ENCODE peak calls at places on chromosomes 16 and 17, in eight cellular contexts. R is endothelial cell, J is ascending aorta, Z is AG04449, U is stomach, Y is kidney, S is hepatocyte, G is MCF 10A. A is an unnamed sample.
A peak's percentile ranks its signal among the peaks of the same experiment; 100 is the strongest.

GRCh38 chr16:63581560-63581959 is 1540.3 kb downstream of the CDH11 start:
- DNase-seq in R (no peak), J (no peak), Z (no peak), U (no peak), Y (no peak), S (no peak), G (no peak), A (no peak)

GRCh38 chr17:81212365-81212764 is 10.4 kb downstream of the CEP131 start:
- DNase-seq in R (no peak), J (no peak), Z (no peak), U (no peak), Y (no peak), S (no peak), G (no peak), A (no peak)

GRCh38 chr16:31004658-31005057 is 5.8 kb downstream of the STX1B start:
- DNase-seq in R (no peak), J (no peak), Z (no peak), U (no peak), Y (no peak), S (no peak), G (no peak), A (no peak)

GRCh38 chr16:57299009-57299718 is 14.7 kb upstream of the PLLP start:
- DNase-seq in R (no peak), J (no peak), Z (no peak), U (peak; percentile 40), Y (peak; percentile 80), S (peak; percentile 89), G (peak; percentile 76), A (peak; percentile 45)

GRCh38 chr17:68777856-68778694 is 176.9 kb upstream of the FAM20A start:
- DNase-seq in R (no peak), J (no peak), Z (no peak), U (peak; percentile 48), Y (no peak), S (peak; percentile 53), G (no peak), A (no peak)

GRCh38 chr17:33520404-33521032 is 227.4 kb upstream of the ASIC2 start:
- DNase-seq in R (peak; percentile 86), J (no peak), Z (no peak), U (peak; percentile 41), Y (no peak), S (peak; percentile 63), G (no peak), A (peak; percentile 88)

GRCh38 chr16:56203052-56203451 is 11.8 kb downstream of the GNAO1 start:
- DNase-seq in R (no peak), J (no peak), Z (no peak), U (no peak), Y (no peak), S (peak; percentile 25), G (peak; percentile 70), A (peak; percentile 32)

GRCh38 chr16:67767953-67768352 is 38.4 kb downstream of the RANBP10 start:
- DNase-seq in R (no peak), J (no peak), Z (peak; percentile 28), U (no peak), Y (no peak), S (peak; percentile 29), G (peak; percentile 69), A (no peak)

GRCh38 chr17:75009139-75009724 is 3.2 kb upstream of the MRPL58 start:
- DNase-seq in R (no peak), J (no peak), Z (no peak), U (no peak), Y (no peak), S (no peak), G (no peak), A (no peak)

GRCh38 chr16:68070811-68071546 is 14.2 kb upstream of the NFATC3 start:
- DNase-seq in R (no peak), J (no peak), Z (no peak), U (no peak), Y (no peak), S (no peak), G (no peak), A (no peak)

DNA sequence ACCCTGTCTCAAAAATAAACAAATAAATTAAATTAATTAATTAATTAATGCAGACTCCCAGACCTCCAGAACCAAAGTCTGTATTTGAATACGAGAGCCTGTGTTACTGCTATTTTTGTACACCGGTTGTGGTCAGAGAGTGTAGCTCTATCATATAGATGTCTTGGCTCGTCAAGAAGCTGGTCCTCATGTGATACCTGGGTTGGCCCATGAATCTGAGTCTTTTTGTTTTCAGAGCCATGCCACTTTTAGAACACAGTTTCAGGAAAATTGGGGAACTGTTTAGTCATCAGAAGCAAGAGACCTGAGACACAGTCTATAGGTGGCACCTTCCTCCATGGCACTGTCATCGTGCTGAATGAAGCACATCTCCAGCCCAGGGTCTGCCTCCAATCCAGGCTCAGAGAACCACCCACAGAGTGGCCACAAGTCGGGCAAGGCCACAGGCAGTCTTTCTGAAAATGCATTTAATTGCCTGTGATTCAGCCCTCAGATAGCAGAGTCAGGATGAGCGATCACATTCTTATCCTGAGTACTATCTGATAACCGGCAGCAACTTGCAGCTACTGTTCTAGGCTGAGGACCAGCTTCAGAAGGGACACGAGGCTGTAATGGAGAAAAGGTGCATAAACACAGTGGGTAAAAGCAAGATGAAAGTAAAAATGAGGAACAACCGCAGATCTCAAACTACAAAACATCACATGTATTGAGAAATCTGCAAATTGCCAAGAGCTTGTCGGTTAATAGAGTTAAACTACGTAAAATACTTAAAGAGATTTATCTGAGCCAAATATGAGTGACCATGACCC is 14.2 kb upstream of the HAPSTR1 start:
- DNase-seq in R (no peak), J (no peak), Z (peak; percentile 69), U (no peak), Y (peak; percentile 34), S (no peak), G (no peak), A (no peak)
- TF ChIP-seq CTCF in R (no peak), J (no peak), Z (no peak), U (no peak), Y (no peak), S (no peak), G (no peak), A (no peak)

GRCh38 chr16:51553314-51553713 is 402.2 kb upstream of the SALL1 start:
- DNase-seq in R (no peak), J (no peak), Z (no peak), U (no peak), Y (no peak), S (no peak), G (peak; percentile 86), A (no peak)

GRCh38 chr16:51557670-51558069 is 406.6 kb upstream of the SALL1 start:
- DNase-seq in R (no peak), J (no peak), Z (no peak), U (no peak), Y (no peak), S (no peak), G (no peak), A (no peak)

GRCh38 chr16:51553910-51554309 is 402.8 kb upstream of the SALL1 start:
- DNase-seq in R (no peak), J (no peak), Z (no peak), U (no peak), Y (no peak), S (no peak), G (peak; percentile 57), A (no peak)

DNA sequence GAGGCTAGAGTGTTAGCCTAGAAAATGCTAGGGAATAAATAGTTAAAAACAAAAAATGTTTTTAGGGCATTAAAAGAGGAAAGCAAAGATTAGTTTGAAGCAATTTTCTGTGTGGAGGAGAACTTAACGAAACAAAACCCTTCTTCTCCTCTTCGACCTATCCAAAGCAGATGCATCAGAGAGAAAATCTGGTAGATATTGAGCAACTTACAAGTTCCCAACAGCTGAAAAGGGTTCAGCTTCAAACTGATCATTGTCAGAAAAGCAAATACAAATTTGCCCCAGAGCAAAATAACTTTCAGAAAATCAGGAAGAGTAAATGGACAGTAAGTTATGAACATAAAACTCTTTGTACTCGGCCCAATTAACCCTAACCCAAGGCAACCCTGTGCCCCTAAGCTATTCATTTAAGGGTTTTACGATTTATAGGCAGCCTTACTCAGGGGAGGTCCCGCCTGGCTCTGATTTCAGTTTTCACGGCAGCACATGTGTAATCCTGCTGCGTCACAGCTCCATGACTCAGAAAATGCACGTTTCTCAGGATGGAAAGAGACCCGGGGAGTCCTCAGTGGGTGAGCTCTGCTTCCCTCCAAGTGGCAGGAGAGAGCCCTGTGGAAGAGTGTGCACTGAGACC is 405.7 kb upstream of the SALL1 start:
- DNase-seq in R (no peak), J (no peak), Z (peak; percentile 69), U (no peak), Y (no peak), S (peak; percentile 55), G (peak; percentile 92), A (peak; percentile 53)
- TF ChIP-seq CTCF in R (no peak), J (no peak), Z (no peak), U (no peak), Y (no peak), S (no peak), G (no peak), A (no peak)

DNA sequence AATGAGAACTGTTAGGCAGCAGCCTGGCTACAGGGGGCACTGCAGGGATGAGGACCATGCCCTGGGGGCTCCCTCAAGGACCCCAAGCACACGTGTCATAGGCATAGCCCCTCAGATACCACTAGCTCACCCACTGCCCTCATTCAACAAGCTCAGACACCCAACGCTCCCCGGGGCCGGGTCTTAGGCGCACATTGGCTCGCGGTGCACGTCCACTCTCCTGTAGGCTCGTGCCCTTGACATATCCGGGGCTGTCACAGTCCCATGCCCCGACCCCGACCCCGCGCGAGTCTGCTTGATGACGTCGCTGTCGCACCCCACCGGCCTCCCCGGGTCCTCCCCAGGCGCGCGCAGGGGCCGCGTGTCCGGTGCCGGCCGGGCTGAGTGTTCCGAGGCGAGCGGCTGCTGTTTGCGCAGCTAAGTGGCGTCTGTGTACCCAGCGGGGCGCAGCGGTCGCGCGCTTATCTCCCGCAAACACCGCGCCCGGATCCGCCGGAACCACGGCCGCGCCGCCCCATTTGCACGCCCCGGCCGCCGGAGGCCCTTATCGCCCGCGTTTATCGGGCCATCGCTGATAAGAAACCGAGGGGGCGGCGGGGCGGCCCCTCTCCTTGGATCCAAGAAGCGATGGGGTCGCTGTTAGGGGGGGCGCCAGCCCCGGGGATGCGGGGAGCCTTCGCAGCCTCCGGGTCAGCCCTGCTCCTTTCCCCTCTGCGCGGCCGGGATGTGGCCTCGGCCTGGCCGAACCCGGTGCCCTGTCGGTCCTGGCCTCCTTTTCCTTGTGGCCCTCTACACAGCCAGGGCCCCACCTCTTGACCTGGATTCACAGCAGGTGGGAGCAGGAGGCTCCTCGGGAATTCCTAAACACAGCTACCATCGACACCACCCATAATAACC is 20.7 kb upstream of the NAGS start:
- DNase-seq in R (peak; percentile 35), J (no peak), Z (no peak), U (peak; percentile 84), Y (peak; percentile 76), S (peak; percentile 68), G (no peak), A (peak; percentile 41)
- TF ChIP-seq CTCF in R (peak; percentile 17), J (no peak), Z (peak; percentile 16), U (no peak), Y (no peak), S (peak; percentile 34), G (no peak), A (peak; percentile 30)

DNA sequence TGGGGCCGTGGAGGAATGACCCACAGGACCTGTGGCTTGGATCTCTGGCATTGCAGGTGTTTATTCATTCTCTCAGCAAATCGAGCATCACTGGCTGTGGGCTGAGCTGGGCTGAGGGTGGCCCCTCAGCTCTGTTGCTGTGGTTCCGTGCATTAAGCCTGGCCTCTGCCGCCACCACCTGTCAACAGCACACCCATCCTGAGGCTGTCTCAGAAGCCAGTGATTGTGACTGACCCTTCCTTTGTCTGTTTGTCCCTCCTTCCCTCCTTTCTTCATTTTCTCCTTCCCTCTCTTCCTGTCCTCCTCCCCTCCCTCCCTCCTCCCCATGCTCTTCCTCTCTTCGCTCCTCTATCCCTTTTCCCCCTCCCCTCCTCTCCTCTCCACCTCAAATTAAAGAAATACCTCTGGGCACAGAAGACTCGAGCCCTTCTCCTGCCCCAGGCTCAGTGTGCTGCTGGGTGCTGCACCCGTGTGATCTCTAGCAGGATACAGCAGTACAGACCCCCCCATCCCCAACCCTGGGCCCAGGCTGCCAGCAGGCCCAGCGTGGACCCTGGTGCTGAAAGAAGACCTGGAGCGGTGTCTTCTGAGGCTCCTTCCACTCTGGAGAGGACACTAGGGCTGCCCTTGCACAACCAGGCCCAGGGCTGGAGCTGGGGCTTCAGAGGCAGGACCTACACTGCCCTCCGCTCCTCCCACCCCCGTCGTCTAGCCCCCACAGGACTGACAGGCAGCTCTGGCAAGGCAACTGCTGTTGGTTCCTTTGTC is 75.9 kb downstream of the PLD6 start:
- DNase-seq in R (no peak), J (no peak), Z (no peak), U (no peak), Y (peak; percentile 55), S (no peak), G (no peak), A (no peak)
- TF ChIP-seq CTCF in R (no peak), J (no peak), Z (no peak), U (no peak), Y (no peak), S (no peak), G (no peak), A (no peak)

A was measured in glutamatergic neuron.